ENCODE peak calls at places on chromosomes 7 and 10, in ten cellular contexts. One of them, this sample, is unnamed.

GRCh38 chr7:57876-58275 is 134.5 kb upstream of the FAM20C start:
- DNase-seq in cardiac fibroblast: no peak
- DNase-seq in GM23338: no peak
- DNase-seq in HFF-Myc: no peak
- DNase-seq in GM20000: no peak
- DNase-seq in sigmoid colon: no peak
- DNase-seq in neural crest cell: no peak
- DNase-seq in breast epithelium: no peak
- DNase-seq in AG09319: no peak
- DNase-seq in fibroblast of the aortic adventitia: peak; percentile 12
- DNase-seq in this sample: no peak

GRCh38 chr10:52105301-52105700 is 208.8 kb upstream of the DKK1 start:
- DNase-seq in cardiac fibroblast: no peak
- DNase-seq in GM23338: peak; percentile 40
- DNase-seq in HFF-Myc: no peak
- DNase-seq in GM20000: no peak
- DNase-seq in sigmoid colon: no peak
- DNase-seq in neural crest cell: no peak
- DNase-seq in breast epithelium: no peak
- DNase-seq in AG09319: no peak
- DNase-seq in fibroblast of the aortic adventitia: no peak
- DNase-seq in this sample: no peak

GRCh38 chr10:104076743-104077160 is 8.9 kb downstream of the COL17A1 start:
- DNase-seq in cardiac fibroblast: peak; percentile 81
- DNase-seq in GM23338: peak; percentile 76
- DNase-seq in HFF-Myc: peak; percentile 33
- DNase-seq in GM20000: no peak
- DNase-seq in sigmoid colon: no peak
- DNase-seq in neural crest cell: no peak
- DNase-seq in breast epithelium: no peak
- DNase-seq in AG09319: peak; percentile 12
- DNase-seq in fibroblast of the aortic adventitia: peak; percentile 73
- DNase-seq in this sample: no peak

GRCh38 chr10:80260295-80261243 is 28.9 kb downstream of the MAT1A start:
- DNase-seq in cardiac fibroblast: peak; percentile 19
- DNase-seq in GM23338: peak; percentile 78
- DNase-seq in HFF-Myc: no peak
- DNase-seq in GM20000: peak; percentile 54
- DNase-seq in sigmoid colon: no peak
- DNase-seq in neural crest cell: peak; percentile 79
- DNase-seq in breast epithelium: no peak
- DNase-seq in AG09319: no peak
- DNase-seq in fibroblast of the aortic adventitia: peak; percentile 18
- DNase-seq in this sample: peak; percentile 37

GRCh38 chr7:43077285-43077684 is 35.2 kb upstream of the HECW1 start:
- DNase-seq in cardiac fibroblast: no peak
- DNase-seq in GM23338: peak; percentile 19
- DNase-seq in HFF-Myc: no peak
- DNase-seq in GM20000: no peak
- DNase-seq in sigmoid colon: no peak
- DNase-seq in neural crest cell: no peak
- DNase-seq in breast epithelium: no peak
- DNase-seq in AG09319: no peak
- DNase-seq in fibroblast of the aortic adventitia: no peak
- DNase-seq in this sample: no peak

GRCh38 chr7:47782792-47783191 is 165.5 kb downstream of the PKD1L1 start:
- DNase-seq in cardiac fibroblast: no peak
- DNase-seq in GM23338: no peak
- DNase-seq in HFF-Myc: no peak
- DNase-seq in GM20000: no peak
- DNase-seq in sigmoid colon: no peak
- DNase-seq in neural crest cell: no peak
- DNase-seq in breast epithelium: no peak
- DNase-seq in AG09319: no peak
- DNase-seq in fibroblast of the aortic adventitia: no peak
- DNase-seq in this sample: no peak

GRCh38 chr7:103547451-103548284 is 101.7 kb upstream of the SLC26A5 start:
- DNase-seq in cardiac fibroblast: no peak
- DNase-seq in GM23338: no peak
- DNase-seq in HFF-Myc: no peak
- DNase-seq in GM20000: no peak
- DNase-seq in sigmoid colon: no peak
- DNase-seq in neural crest cell: no peak
- DNase-seq in breast epithelium: no peak
- DNase-seq in AG09319: no peak
- DNase-seq in fibroblast of the aortic adventitia: no peak
- DNase-seq in this sample: no peak

GRCh38 chr10:29270883-29271282 is 18.0 kb upstream of the LYZL1 start:
- DNase-seq in cardiac fibroblast: no peak
- DNase-seq in GM23338: no peak
- DNase-seq in HFF-Myc: no peak
- DNase-seq in GM20000: no peak
- DNase-seq in sigmoid colon: no peak
- DNase-seq in neural crest cell: no peak
- DNase-seq in breast epithelium: no peak
- DNase-seq in AG09319: no peak
- DNase-seq in fibroblast of the aortic adventitia: no peak
- DNase-seq in this sample: no peak

GRCh38 chr7:146096994-146097393 is 19.6 kb upstream of the CNTNAP2 start:
- DNase-seq in cardiac fibroblast: no peak
- DNase-seq in GM23338: peak; percentile 64
- DNase-seq in HFF-Myc: no peak
- DNase-seq in GM20000: no peak
- DNase-seq in sigmoid colon: no peak
- DNase-seq in neural crest cell: no peak
- DNase-seq in breast epithelium: no peak
- DNase-seq in AG09319: no peak
- DNase-seq in fibroblast of the aortic adventitia: no peak
- DNase-seq in this sample: no peak

GRCh38 chr10:17747883-17748550 is 4.0 kb upstream of the TMEM236 start:
- DNase-seq in cardiac fibroblast: peak; percentile 57
- DNase-seq in GM23338: no peak
- DNase-seq in HFF-Myc: no peak
- DNase-seq in GM20000: no peak
- DNase-seq in sigmoid colon: no peak
- DNase-seq in neural crest cell: no peak
- DNase-seq in breast epithelium: no peak
- DNase-seq in AG09319: no peak
- DNase-seq in fibroblast of the aortic adventitia: peak; percentile 72
- DNase-seq in this sample: no peak

GRCh38 chr10:48287417-48288391 is 13.2 kb upstream of the FRMPD2 start:
- DNase-seq in cardiac fibroblast: no peak
- DNase-seq in GM23338: no peak
- DNase-seq in HFF-Myc: no peak
- DNase-seq in GM20000: no peak
- DNase-seq in sigmoid colon: no peak
- DNase-seq in neural crest cell: no peak
- DNase-seq in breast epithelium: peak; percentile 93
- DNase-seq in AG09319: no peak
- DNase-seq in fibroblast of the aortic adventitia: no peak
- DNase-seq in this sample: no peak

DNA sequence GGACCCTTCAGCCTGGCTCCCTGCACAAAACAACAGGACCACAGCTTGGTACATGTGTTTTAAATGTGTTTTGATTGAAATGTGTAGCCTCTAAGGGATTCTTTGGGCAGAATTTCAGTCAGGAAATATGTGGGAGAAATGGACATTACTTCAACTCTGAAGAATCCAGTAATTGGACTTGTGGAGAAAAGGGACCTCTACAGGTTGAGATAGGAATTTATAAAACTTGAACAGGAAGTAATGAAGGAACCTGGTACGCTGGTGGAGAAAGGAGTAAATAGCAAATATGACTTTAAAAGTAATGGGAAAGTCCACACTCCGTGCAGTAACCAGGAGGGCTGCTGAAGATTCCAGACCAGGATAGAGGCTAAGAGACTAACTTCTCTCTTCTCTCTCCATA is 220.5 kb downstream of the LHFPL3 start:
- DNase-seq in cardiac fibroblast: no peak
- DNase-seq in GM23338: peak; percentile 50
- DNase-seq in HFF-Myc: no peak
- DNase-seq in GM20000: no peak
- DNase-seq in sigmoid colon: no peak
- DNase-seq in neural crest cell: no peak
- DNase-seq in breast epithelium: no peak
- DNase-seq in AG09319: no peak
- DNase-seq in fibroblast of the aortic adventitia: no peak
- DNase-seq in this sample: no peak
- TF ChIP-seq CTCF in cardiac fibroblast: no peak
- TF ChIP-seq CTCF in GM23338: peak; percentile 52
- TF ChIP-seq CTCF in HFF-Myc: no peak
- TF ChIP-seq CTCF in GM20000: no peak
- TF ChIP-seq CTCF in sigmoid colon: no peak
- TF ChIP-seq CTCF in neural crest cell: no peak
- TF ChIP-seq CTCF in breast epithelium: no peak
- TF ChIP-seq CTCF in AG09319: no peak
- TF ChIP-seq CTCF in fibroblast of the aortic adventitia: no peak
- TF ChIP-seq CTCF in this sample: peak; percentile 20

GRCh38 chr10:325282-325681 is 190.0 kb downstream of the ZMYND11 start:
- DNase-seq in cardiac fibroblast: no peak
- DNase-seq in GM23338: no peak
- DNase-seq in HFF-Myc: no peak
- DNase-seq in GM20000: no peak
- DNase-seq in sigmoid colon: no peak
- DNase-seq in neural crest cell: no peak
- DNase-seq in breast epithelium: no peak
- DNase-seq in AG09319: no peak
- DNase-seq in fibroblast of the aortic adventitia: no peak
- DNase-seq in this sample: no peak

GRCh38 chr10:324593-324992 is 189.3 kb downstream of the ZMYND11 start:
- DNase-seq in cardiac fibroblast: no peak
- DNase-seq in GM23338: no peak
- DNase-seq in HFF-Myc: no peak
- DNase-seq in GM20000: no peak
- DNase-seq in sigmoid colon: no peak
- DNase-seq in neural crest cell: no peak
- DNase-seq in breast epithelium: no peak
- DNase-seq in AG09319: no peak
- DNase-seq in fibroblast of the aortic adventitia: no peak
- DNase-seq in this sample: no peak

GRCh38 chr10:320787-321186 is 185.5 kb downstream of the ZMYND11 start:
- DNase-seq in cardiac fibroblast: no peak
- DNase-seq in GM23338: no peak
- DNase-seq in HFF-Myc: no peak
- DNase-seq in GM20000: no peak
- DNase-seq in sigmoid colon: no peak
- DNase-seq in neural crest cell: no peak
- DNase-seq in breast epithelium: no peak
- DNase-seq in AG09319: no peak
- DNase-seq in fibroblast of the aortic adventitia: no peak
- DNase-seq in this sample: no peak

GRCh38 chr10:326350-326749 is 191.1 kb downstream of the ZMYND11 start:
- DNase-seq in cardiac fibroblast: no peak
- DNase-seq in GM23338: no peak
- DNase-seq in HFF-Myc: no peak
- DNase-seq in GM20000: no peak
- DNase-seq in sigmoid colon: no peak
- DNase-seq in neural crest cell: no peak
- DNase-seq in breast epithelium: no peak
- DNase-seq in AG09319: no peak
- DNase-seq in fibroblast of the aortic adventitia: no peak
- DNase-seq in this sample: no peak

DNA sequence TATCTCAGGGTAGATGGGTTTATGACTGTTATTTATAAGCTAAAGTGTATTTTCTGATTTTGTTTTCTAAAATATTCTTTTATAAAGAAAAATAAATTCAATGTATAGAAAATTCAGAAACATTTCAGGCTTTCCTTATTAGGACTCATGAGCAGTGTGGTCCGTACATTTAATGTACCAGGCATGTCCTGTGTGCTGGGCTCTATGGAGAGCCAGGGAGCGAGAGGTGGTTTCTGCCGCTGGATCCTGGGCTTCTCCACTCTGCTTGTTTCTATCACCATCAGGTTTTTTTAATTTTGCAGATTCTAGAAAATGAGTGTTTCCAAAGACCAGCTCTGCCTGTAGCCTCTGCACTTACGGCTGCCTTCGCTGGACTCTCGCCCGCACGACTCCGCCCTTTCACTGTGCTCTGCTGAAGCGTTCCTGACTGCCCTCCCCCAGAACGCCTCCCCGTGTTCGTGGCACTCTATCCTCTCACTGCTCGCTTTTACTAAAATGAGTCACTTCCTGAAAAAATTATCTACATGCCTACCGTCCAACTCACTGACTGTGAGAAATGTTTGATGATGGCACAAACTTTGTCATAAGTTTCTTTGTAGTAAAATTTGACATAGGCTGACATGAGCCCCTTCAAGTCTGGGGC is 188.5 kb downstream of the ZMYND11 start:
- DNase-seq in cardiac fibroblast: peak; percentile 97
- DNase-seq in GM23338: no peak
- DNase-seq in HFF-Myc: peak; percentile 88
- DNase-seq in GM20000: peak; percentile 66
- DNase-seq in sigmoid colon: peak; percentile 88
- DNase-seq in neural crest cell: no peak
- DNase-seq in breast epithelium: no peak
- DNase-seq in AG09319: peak; percentile 93
- DNase-seq in fibroblast of the aortic adventitia: peak; percentile 97
- DNase-seq in this sample: no peak
- TF ChIP-seq CTCF in cardiac fibroblast: no peak
- TF ChIP-seq CTCF in GM23338: no peak
- TF ChIP-seq CTCF in HFF-Myc: no peak
- TF ChIP-seq CTCF in GM20000: no peak
- TF ChIP-seq CTCF in sigmoid colon: no peak
- TF ChIP-seq CTCF in neural crest cell: no peak
- TF ChIP-seq CTCF in breast epithelium: no peak
- TF ChIP-seq CTCF in AG09319: no peak
- TF ChIP-seq CTCF in fibroblast of the aortic adventitia: no peak
- TF ChIP-seq CTCF in this sample: no peak

GRCh38 chr7:5678295-5679046 is 103.0 kb downstream of the RNF216 start:
- DNase-seq in cardiac fibroblast: no peak
- DNase-seq in GM23338: peak; percentile 12
- DNase-seq in HFF-Myc: no peak
- DNase-seq in GM20000: no peak
- DNase-seq in sigmoid colon: no peak
- DNase-seq in neural crest cell: no peak
- DNase-seq in breast epithelium: no peak
- DNase-seq in AG09319: no peak
- DNase-seq in fibroblast of the aortic adventitia: no peak
- DNase-seq in this sample: no peak
- TF ChIP-seq CTCF in cardiac fibroblast: no peak
- TF ChIP-seq CTCF in GM23338: no peak
- TF ChIP-seq CTCF in HFF-Myc: no peak
- TF ChIP-seq CTCF in GM20000: no peak
- TF ChIP-seq CTCF in sigmoid colon: no peak
- TF ChIP-seq CTCF in neural crest cell: no peak
- TF ChIP-seq CTCF in breast epithelium: no peak
- TF ChIP-seq CTCF in AG09319: no peak
- TF ChIP-seq CTCF in fibroblast of the aortic adventitia: no peak
- TF ChIP-seq CTCF in this sample: no peak

DNA sequence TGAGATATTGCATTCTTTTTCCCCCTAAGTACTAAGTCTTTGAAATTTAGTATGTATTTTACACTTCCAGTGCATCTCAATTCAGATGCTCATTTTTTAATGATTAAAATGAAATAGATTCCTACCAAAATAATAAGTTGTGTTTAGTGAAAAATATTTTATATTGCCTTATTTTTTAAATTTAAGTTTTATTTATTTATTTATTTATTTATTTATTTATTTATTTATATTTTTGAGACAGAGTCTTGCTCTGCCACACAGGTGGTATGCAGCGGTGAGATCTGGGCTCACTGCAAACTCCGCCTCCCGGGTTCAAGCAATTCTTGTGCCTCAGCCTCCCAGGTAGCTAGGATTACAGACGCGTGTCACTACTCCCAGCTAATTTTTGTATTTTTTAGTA is 95.5 kb downstream of the RPS24 start:
- DNase-seq in cardiac fibroblast: no peak
- DNase-seq in GM23338: no peak
- DNase-seq in HFF-Myc: no peak
- DNase-seq in GM20000: no peak
- DNase-seq in sigmoid colon: no peak
- DNase-seq in neural crest cell: no peak
- DNase-seq in breast epithelium: no peak
- DNase-seq in AG09319: no peak
- DNase-seq in fibroblast of the aortic adventitia: no peak
- DNase-seq in this sample: no peak
- TF ChIP-seq CTCF in cardiac fibroblast: no peak
- TF ChIP-seq CTCF in GM23338: no peak
- TF ChIP-seq CTCF in HFF-Myc: no peak
- TF ChIP-seq CTCF in GM20000: no peak
- TF ChIP-seq CTCF in sigmoid colon: no peak
- TF ChIP-seq CTCF in neural crest cell: no peak
- TF ChIP-seq CTCF in breast epithelium: no peak
- TF ChIP-seq CTCF in AG09319: no peak
- TF ChIP-seq CTCF in fibroblast of the aortic adventitia: no peak
- TF ChIP-seq CTCF in this sample: no peak